ENCODE peak calls at places on chromosomes 16 and 17, in five cellular contexts. B, K, L, E and P are unnamed samples.

GRCh38 chr17:44767493-44767892 is 8.7 kb downstream of the ADAM11 start:
- DNase-seq in B (no peak), K (no peak), L (no peak), E (no peak), P (no peak)

GRCh38 chr17:9890124-9890523 is 14.9 kb downstream of the RCVRN start:
- DNase-seq in L (no peak), E (no peak), B (no peak), K (no peak), P (no peak)

GRCh38 chr17:13920413-13920812 is 148.9 kb upstream of the COX10 start:
- DNase-seq in L (no peak), K (no peak), E (no peak), B (no peak), P (no peak)

GRCh38 chr16:50303605-50304466 is 37.5 kb downstream of the ADCY7 start:
- DNase-seq in K (no peak), L (no peak), B (peak; percentile 35), E (peak; percentile 84), P (no peak)

GRCh38 chr16:17560548-17560947 is 89.8 kb upstream of the XYLT1 start:
- DNase-seq in B (no peak), E (no peak), L (no peak), K (no peak), P (no peak)

GRCh38 chr17:3005696-3006095 is 57.7 kb downstream of the OR1D5 start:
- DNase-seq in B (no peak), L (no peak), K (no peak), E (no peak), P (no peak)

GRCh38 chr16:64417711-64418227 is 704.1 kb downstream of the CDH11 start:
- DNase-seq in L (no peak), K (no peak), E (no peak), B (no peak), P (no peak)

GRCh38 chr17:77649717-77650211 is 308.7 kb upstream of the TNRC6C start:
- DNase-seq in B (peak; percentile 23), L (no peak), K (no peak), E (peak; percentile 53), P (no peak)

GRCh38 chr17:17822189-17822978 is 14.4 kb downstream of the SREBF1 start:
- DNase-seq in E (no peak), B (peak; percentile 95), K (peak; percentile 65), L (no peak), P (peak; percentile 88)

GRCh38 chr16:89187337-89188063 is 12.8 kb downstream of the SLC22A31 start:
- DNase-seq in K (no peak), E (no peak), B (no peak), L (peak; percentile 30), P (no peak)